ENCODE peak calls at places on chromosomes 11 and 22, in seven cellular contexts. One of them, this sample, is unnamed.

GRCh38 chr11:35367491-35367890 is 51.9 kb downstream of the SLC1A2 start:
- DNase-seq in right atrium auricular region: no peak
- DNase-seq in GM20000: no peak
- DNase-seq in HepG2: no peak
- DNase-seq in coronary artery: no peak
- DNase-seq in GM10248: no peak
- DNase-seq in AG04450: peak
- DNase-seq in this sample: no peak

GRCh38 chr22:43991316-43992020 is 32.6 kb upstream of the PARVB start:
- DNase-seq in right atrium auricular region: no peak
- DNase-seq in GM20000: no peak
- DNase-seq in HepG2: no peak
- DNase-seq in coronary artery: no peak
- DNase-seq in GM10248: no peak
- DNase-seq in AG04450: no peak
- DNase-seq in this sample: no peak

GRCh38 chr11:65606876-65607613 is 7.0 kb downstream of the MAP3K11 start:
- DNase-seq in right atrium auricular region: peak
- DNase-seq in GM20000: peak
- DNase-seq in HepG2: no peak
- DNase-seq in coronary artery: peak
- DNase-seq in GM10248: no peak
- DNase-seq in AG04450: peak
- DNase-seq in this sample: peak

GRCh38 chr11:132312161-132312560 is 941.7 kb downstream of the NTM start:
- DNase-seq in right atrium auricular region: no peak
- DNase-seq in GM20000: no peak
- DNase-seq in HepG2: no peak
- DNase-seq in coronary artery: no peak
- DNase-seq in GM10248: no peak
- DNase-seq in AG04450: peak
- DNase-seq in this sample: peak

GRCh38 chr22:41513391-41513790 is 30.9 kb downstream of the POLR3H start:
- DNase-seq in right atrium auricular region: no peak
- DNase-seq in GM20000: no peak
- DNase-seq in HepG2: no peak
- DNase-seq in coronary artery: no peak
- DNase-seq in GM10248: no peak
- DNase-seq in AG04450: no peak
- DNase-seq in this sample: no peak

GRCh38 chr11:15883349-15883961 is 472.9 kb downstream of the SOX6 start:
- DNase-seq in right atrium auricular region: no peak
- DNase-seq in GM20000: no peak
- DNase-seq in HepG2: no peak
- DNase-seq in coronary artery: no peak
- DNase-seq in GM10248: no peak
- DNase-seq in AG04450: no peak
- DNase-seq in this sample: no peak

GRCh38 chr11:127270848-127271247 is 270.3 kb upstream of the KIRREL3 start:
- DNase-seq in right atrium auricular region: no peak
- DNase-seq in GM20000: no peak
- DNase-seq in HepG2: no peak
- DNase-seq in coronary artery: no peak
- DNase-seq in GM10248: no peak
- DNase-seq in AG04450: no peak
- DNase-seq in this sample: no peak

GRCh38 chr11:126132319-126132718 is 69.7 kb upstream of the CDON start:
- DNase-seq in right atrium auricular region: no peak
- DNase-seq in GM20000: no peak
- DNase-seq in HepG2: no peak
- DNase-seq in coronary artery: no peak
- DNase-seq in GM10248: no peak
- DNase-seq in AG04450: no peak
- DNase-seq in this sample: no peak

GRCh38 chr11:110587129-110587528 is 125.1 kb downstream of the ARHGAP20 start:
- DNase-seq in right atrium auricular region: no peak
- DNase-seq in GM20000: no peak
- DNase-seq in HepG2: no peak
- DNase-seq in coronary artery: no peak
- DNase-seq in GM10248: no peak
- DNase-seq in AG04450: no peak
- DNase-seq in this sample: no peak

DNA sequence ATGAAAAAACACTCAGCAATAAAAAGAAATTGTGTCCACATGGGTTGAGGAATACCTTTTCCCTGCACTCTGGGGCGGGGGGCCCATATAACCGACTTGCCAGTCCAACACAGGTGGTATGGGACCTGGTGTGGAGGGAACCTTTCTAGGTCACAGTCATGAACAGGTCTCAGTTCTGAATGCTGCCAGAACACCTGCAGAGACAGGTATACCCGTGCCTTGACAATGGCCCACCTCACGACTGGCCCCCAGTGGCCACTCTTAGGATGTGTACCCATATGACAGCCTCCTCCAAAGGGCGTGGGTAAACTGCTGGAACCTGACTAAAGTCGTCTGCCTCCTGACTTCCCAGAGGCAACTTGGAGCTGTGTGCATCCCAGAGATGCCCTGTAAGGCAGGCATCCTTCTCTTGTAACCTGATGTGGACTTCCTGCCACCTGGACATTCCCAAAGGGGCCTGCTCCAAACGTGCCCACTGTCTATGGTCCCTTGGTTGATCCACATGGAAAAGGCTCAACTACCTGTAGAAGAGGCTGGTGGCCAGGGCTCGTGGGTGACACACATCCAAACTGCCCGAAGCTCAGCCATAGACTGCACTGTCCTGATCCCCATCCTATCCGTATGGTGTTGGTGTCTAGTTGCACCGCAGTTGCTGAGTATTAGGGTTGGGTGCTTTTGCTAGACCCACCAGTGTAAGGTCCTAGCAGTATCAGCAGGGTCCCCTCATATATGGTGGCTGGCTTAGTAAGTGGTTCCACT is 859.3 kb downstream of the BRD1 start:
- DNase-seq in right atrium auricular region: peak
- DNase-seq in GM20000: no peak
- DNase-seq in HepG2: peak
- DNase-seq in coronary artery: peak
- DNase-seq in GM10248: no peak
- DNase-seq in AG04450: no peak
- DNase-seq in this sample: no peak
- TF ChIP-seq CTCF in right atrium auricular region: no peak
- TF ChIP-seq CTCF in GM20000: peak
- TF ChIP-seq CTCF in HepG2: peak
- TF ChIP-seq CTCF in coronary artery: no peak
- TF ChIP-seq CTCF in GM10248: peak
- TF ChIP-seq CTCF in AG04450: no peak
- TF ChIP-seq CTCF in this sample: no peak

GRCh38 chr11:74731301-74732094 is at the start of gene CHRDL2:
- DNase-seq in right atrium auricular region: no peak
- DNase-seq in GM20000: no peak
- DNase-seq in HepG2: no peak
- DNase-seq in coronary artery: no peak
- DNase-seq in GM10248: no peak
- DNase-seq in AG04450: no peak
- DNase-seq in this sample: no peak
- TF ChIP-seq CTCF in right atrium auricular region: no peak
- TF ChIP-seq CTCF in GM20000: no peak
- TF ChIP-seq CTCF in HepG2: peak
- TF ChIP-seq CTCF in coronary artery: no peak
- TF ChIP-seq CTCF in GM10248: no peak
- TF ChIP-seq CTCF in AG04450: no peak
- TF ChIP-seq CTCF in this sample: no peak

DNA sequence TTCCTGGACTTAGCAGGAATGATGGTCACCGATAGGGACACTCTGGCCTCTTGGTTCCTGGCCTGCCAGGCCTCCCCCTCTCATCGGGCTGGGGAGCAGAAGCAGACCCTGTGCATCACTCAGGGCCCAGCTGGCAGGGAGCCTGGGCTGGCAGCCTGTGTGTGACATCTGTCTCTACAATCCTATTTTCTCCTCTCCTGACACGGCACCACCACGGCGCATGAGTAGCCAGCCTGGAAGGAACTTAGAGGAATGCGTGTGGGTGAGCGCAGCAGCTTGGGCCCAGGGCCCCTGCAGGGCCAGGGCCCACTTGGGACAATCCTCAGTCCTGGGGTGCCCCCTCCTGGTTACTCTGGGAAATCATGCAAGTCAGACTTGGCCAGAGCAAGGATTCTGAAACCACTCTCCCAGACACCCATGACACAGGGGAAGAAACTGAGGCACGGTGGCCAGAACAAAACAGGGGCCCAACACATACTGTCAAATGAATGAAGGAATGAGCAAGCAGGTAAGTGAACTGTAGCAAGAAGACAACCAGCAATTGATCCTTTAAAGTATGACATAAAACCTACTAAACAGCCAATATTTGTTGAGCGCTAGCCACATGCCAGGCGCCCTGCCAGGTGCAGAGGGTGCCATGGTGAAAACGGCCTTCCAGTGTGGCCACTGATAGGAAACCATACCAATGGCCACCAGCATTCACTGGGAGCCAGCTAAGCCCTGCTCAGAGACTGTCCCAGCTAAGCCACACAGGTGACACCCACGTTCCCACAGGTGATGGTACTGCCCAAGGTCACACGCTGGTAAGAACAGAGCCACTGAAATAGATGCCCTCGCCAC is 13.3 kb downstream of the RSPH14 start:
- DNase-seq in right atrium auricular region: peak
- DNase-seq in GM20000: peak
- DNase-seq in HepG2: peak
- DNase-seq in coronary artery: no peak
- DNase-seq in GM10248: peak
- DNase-seq in AG04450: peak
- DNase-seq in this sample: peak
- TF ChIP-seq CTCF in right atrium auricular region: peak
- TF ChIP-seq CTCF in GM20000: peak
- TF ChIP-seq CTCF in HepG2: peak
- TF ChIP-seq CTCF in coronary artery: peak
- TF ChIP-seq CTCF in GM10248: peak
- TF ChIP-seq CTCF in AG04450: peak
- TF ChIP-seq CTCF in this sample: peak

GRCh38 chr22:39530692-39531331 is 1.7 kb downstream of the RPS19BP1 start:
- DNase-seq in right atrium auricular region: no peak
- DNase-seq in GM20000: no peak
- DNase-seq in HepG2: peak
- DNase-seq in coronary artery: no peak
- DNase-seq in GM10248: no peak
- DNase-seq in AG04450: no peak
- DNase-seq in this sample: no peak

GRCh38 chr22:39530136-39530535 is 2.4 kb downstream of the RPS19BP1 start:
- DNase-seq in right atrium auricular region: no peak
- DNase-seq in GM20000: no peak
- DNase-seq in HepG2: no peak
- DNase-seq in coronary artery: no peak
- DNase-seq in GM10248: no peak
- DNase-seq in AG04450: no peak
- DNase-seq in this sample: no peak

GRCh38 chr22:39534591-39535301 is 2.2 kb upstream of the RPS19BP1 start:
- DNase-seq in right atrium auricular region: peak
- DNase-seq in GM20000: peak
- DNase-seq in HepG2: peak
- DNase-seq in coronary artery: no peak
- DNase-seq in GM10248: peak
- DNase-seq in AG04450: no peak
- DNase-seq in this sample: no peak

GRCh38 chr22:39534092-39534506 is 1.6 kb upstream of the RPS19BP1 start:
- DNase-seq in right atrium auricular region: no peak
- DNase-seq in GM20000: no peak
- DNase-seq in HepG2: peak
- DNase-seq in coronary artery: no peak
- DNase-seq in GM10248: no peak
- DNase-seq in AG04450: no peak
- DNase-seq in this sample: no peak

DNA sequence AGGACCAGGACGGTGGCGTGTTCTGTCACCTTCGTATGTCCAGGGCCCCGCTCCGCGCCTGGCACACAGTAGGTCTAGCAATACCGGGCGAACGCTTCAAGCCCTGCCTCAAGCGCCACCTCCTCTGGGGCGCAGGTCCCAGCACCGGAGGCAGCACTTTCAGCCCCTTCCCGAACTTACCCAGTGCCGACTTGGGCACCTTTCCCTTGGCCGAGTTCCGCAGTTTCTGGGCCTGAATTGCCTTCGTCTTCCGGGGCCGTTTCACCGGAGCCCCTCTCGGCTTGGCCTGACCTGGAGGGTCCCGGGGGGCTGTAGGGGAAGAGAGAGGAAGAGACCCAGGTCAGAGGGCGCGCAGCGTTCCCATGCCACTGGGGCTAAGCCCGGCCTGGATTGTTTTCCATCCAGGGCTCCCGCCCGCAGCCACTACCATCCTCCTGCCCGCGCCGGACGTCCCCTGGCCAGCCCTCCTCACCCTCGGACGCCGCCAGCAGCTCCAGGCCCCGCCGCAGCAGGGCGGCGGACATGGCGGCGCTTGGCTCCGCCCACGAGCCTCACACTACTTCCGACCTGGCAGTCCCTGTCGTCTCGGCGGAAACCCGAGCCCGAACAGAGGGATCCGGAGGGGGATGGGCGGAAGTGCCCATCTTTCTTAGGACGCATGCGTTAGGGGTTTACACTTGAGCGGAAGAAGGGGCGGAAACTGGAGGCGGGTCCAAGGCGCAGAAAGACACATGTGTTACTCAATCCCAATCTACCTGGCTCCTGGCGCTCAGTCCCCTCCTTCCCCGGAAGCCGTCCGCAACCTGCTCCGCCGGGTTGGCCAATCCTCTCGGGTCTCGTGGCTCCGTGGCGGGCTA is at the start of gene RPS19BP1:
- DNase-seq in right atrium auricular region: peak
- DNase-seq in GM20000: peak
- DNase-seq in HepG2: peak
- DNase-seq in coronary artery: peak
- DNase-seq in GM10248: peak
- DNase-seq in AG04450: peak
- DNase-seq in this sample: peak
- TF ChIP-seq CTCF in right atrium auricular region: no peak
- TF ChIP-seq CTCF in GM20000: no peak
- TF ChIP-seq CTCF in HepG2: peak
- TF ChIP-seq CTCF in coronary artery: no peak
- TF ChIP-seq CTCF in GM10248: no peak
- TF ChIP-seq CTCF in AG04450: no peak
- TF ChIP-seq CTCF in this sample: no peak

GRCh38 chr11:124069429-124070401 is 28.6 kb upstream of the OR10G7 start:
- DNase-seq in right atrium auricular region: no peak
- DNase-seq in GM20000: peak
- DNase-seq in HepG2: peak
- DNase-seq in coronary artery: no peak
- DNase-seq in GM10248: no peak
- DNase-seq in AG04450: no peak
- DNase-seq in this sample: peak
- TF ChIP-seq CTCF in right atrium auricular region: no peak
- TF ChIP-seq CTCF in GM20000: peak
- TF ChIP-seq CTCF in HepG2: peak
- TF ChIP-seq CTCF in coronary artery: no peak
- TF ChIP-seq CTCF in GM10248: peak
- TF ChIP-seq CTCF in AG04450: peak
- TF ChIP-seq CTCF in this sample: peak

This sample was measured in AG09309.